ENCODE peak calls at places on chromosomes 7 and 10, in six cellular contexts. One of them, this sample, is unnamed.

GRCh38 chr7:21999896-22000295 is 54.2 kb upstream of the CDCA7L start:
- DNase-seq in MV-4-11: peak; percentile 89
- DNase-seq in HuH-7.5: no peak
- DNase-seq in CD8-positive, alpha-beta T cell: no peak
- DNase-seq in cardiac muscle cell: no peak
- DNase-seq in left cardiac atrium: no peak
- DNase-seq in this sample: peak; percentile 40

GRCh38 chr10:15167411-15168295 is 840 bp downstream of the NMT2 start:
- DNase-seq in HuH-7.5: peak; percentile 83
- DNase-seq in left cardiac atrium: peak; percentile 49
- DNase-seq in MV-4-11: no peak
- DNase-seq in cardiac muscle cell: peak; percentile 47
- DNase-seq in CD8-positive, alpha-beta T cell: peak; percentile 51
- DNase-seq in this sample: peak; percentile 74

GRCh38 chr10:72069751-72070501 is 18.4 kb downstream of the SPOCK2 start:
- DNase-seq in MV-4-11: no peak
- DNase-seq in left cardiac atrium: no peak
- DNase-seq in cardiac muscle cell: no peak
- DNase-seq in CD8-positive, alpha-beta T cell: no peak
- DNase-seq in HuH-7.5: no peak
- DNase-seq in this sample: peak; percentile 23

GRCh38 chr7:44953156-44953555 is 25.7 kb downstream of the MYO1G start:
- DNase-seq in MV-4-11: no peak
- DNase-seq in cardiac muscle cell: no peak
- DNase-seq in CD8-positive, alpha-beta T cell: no peak
- DNase-seq in HuH-7.5: no peak
- DNase-seq in left cardiac atrium: no peak
- DNase-seq in this sample: no peak

GRCh38 chr10:86265877-86266259 is 100.7 kb downstream of the GRID1 start:
- DNase-seq in MV-4-11: no peak
- DNase-seq in HuH-7.5: no peak
- DNase-seq in cardiac muscle cell: no peak
- DNase-seq in left cardiac atrium: no peak
- DNase-seq in CD8-positive, alpha-beta T cell: no peak
- DNase-seq in this sample: no peak

GRCh38 chr7:67659066-67659465 is 662.4 kb downstream of the TYW1 start:
- DNase-seq in left cardiac atrium: no peak
- DNase-seq in cardiac muscle cell: no peak
- DNase-seq in CD8-positive, alpha-beta T cell: no peak
- DNase-seq in HuH-7.5: no peak
- DNase-seq in MV-4-11: no peak
- DNase-seq in this sample: no peak

GRCh38 chr7:48244902-48245301 is 73.6 kb downstream of the ABCA13 start:
- DNase-seq in cardiac muscle cell: peak; percentile 90
- DNase-seq in CD8-positive, alpha-beta T cell: no peak
- DNase-seq in left cardiac atrium: no peak
- DNase-seq in HuH-7.5: no peak
- DNase-seq in MV-4-11: peak; percentile 90
- DNase-seq in this sample: peak; percentile 4

GRCh38 chr10:102403115-102403514 is 7.6 kb downstream of the NFKB2 start:
- DNase-seq in left cardiac atrium: no peak
- DNase-seq in CD8-positive, alpha-beta T cell: no peak
- DNase-seq in MV-4-11: no peak
- DNase-seq in HuH-7.5: no peak
- DNase-seq in cardiac muscle cell: no peak
- DNase-seq in this sample: no peak

GRCh38 chr10:22631646-22632278 is 82.6 kb downstream of the PIP4K2A start:
- DNase-seq in left cardiac atrium: no peak
- DNase-seq in cardiac muscle cell: peak; percentile 73
- DNase-seq in MV-4-11: no peak
- DNase-seq in HuH-7.5: no peak
- DNase-seq in CD8-positive, alpha-beta T cell: no peak
- DNase-seq in this sample: no peak

GRCh38 chr10:66747451-66747850 is 178.4 kb upstream of the LRRTM3 start:
- DNase-seq in HuH-7.5: no peak
- DNase-seq in left cardiac atrium: no peak
- DNase-seq in cardiac muscle cell: peak; percentile 77
- DNase-seq in CD8-positive, alpha-beta T cell: no peak
- DNase-seq in MV-4-11: no peak
- DNase-seq in this sample: peak; percentile 48

GRCh38 chr7:159070422-159071148 is 74.1 kb downstream of the VIPR2 start:
- DNase-seq in MV-4-11: peak; percentile 30
- DNase-seq in HuH-7.5: no peak
- DNase-seq in cardiac muscle cell: peak; percentile 27
- DNase-seq in left cardiac atrium: no peak
- DNase-seq in CD8-positive, alpha-beta T cell: no peak
- DNase-seq in this sample: no peak

GRCh38 chr10:58556516-58556915 is 43.8 kb downstream of the BICC1 start:
- DNase-seq in MV-4-11: no peak
- DNase-seq in CD8-positive, alpha-beta T cell: no peak
- DNase-seq in left cardiac atrium: no peak
- DNase-seq in HuH-7.5: no peak
- DNase-seq in cardiac muscle cell: no peak
- DNase-seq in this sample: no peak

GRCh38 chr10:7192831-7193348 is 217.9 kb downstream of the SFMBT2 start:
- DNase-seq in HuH-7.5: no peak
- DNase-seq in CD8-positive, alpha-beta T cell: peak; percentile 58
- DNase-seq in MV-4-11: peak; percentile 75
- DNase-seq in cardiac muscle cell: no peak
- DNase-seq in left cardiac atrium: no peak
- DNase-seq in this sample: no peak

GRCh38 chr10:61985715-61986114 is 84.2 kb downstream of the ARID5B start:
- DNase-seq in MV-4-11: no peak
- DNase-seq in CD8-positive, alpha-beta T cell: no peak
- DNase-seq in HuH-7.5: no peak
- DNase-seq in left cardiac atrium: no peak
- DNase-seq in cardiac muscle cell: no peak
- DNase-seq in this sample: no peak

GRCh38 chr7:47088329-47089067 is 493.4 kb downstream of the TNS3 start:
- DNase-seq in cardiac muscle cell: peak; percentile 79
- DNase-seq in left cardiac atrium: peak; percentile 67
- DNase-seq in CD8-positive, alpha-beta T cell: no peak
- DNase-seq in MV-4-11: no peak
- DNase-seq in HuH-7.5: peak; percentile 45
- DNase-seq in this sample: peak; percentile 85

GRCh38 chr10:74104480-74104879 is 46.1 kb downstream of the AP3M1 start:
- DNase-seq in MV-4-11: no peak
- DNase-seq in cardiac muscle cell: no peak
- DNase-seq in HuH-7.5: no peak
- DNase-seq in CD8-positive, alpha-beta T cell: no peak
- DNase-seq in left cardiac atrium: no peak
- DNase-seq in this sample: no peak

GRCh38 chr7:76333388-76334101 is 25.2 kb downstream of the YWHAG start:
- DNase-seq in CD8-positive, alpha-beta T cell: no peak
- DNase-seq in cardiac muscle cell: peak; percentile 44
- DNase-seq in HuH-7.5: no peak
- DNase-seq in left cardiac atrium: peak; percentile 77
- DNase-seq in MV-4-11: no peak
- DNase-seq in this sample: no peak

GRCh38 chr7:27143022-27143949 is at the start of gene HOXA5:
- DNase-seq in CD8-positive, alpha-beta T cell: no peak
- DNase-seq in HuH-7.5: peak; percentile 99
- DNase-seq in left cardiac atrium: no peak
- DNase-seq in cardiac muscle cell: peak; percentile 40
- DNase-seq in MV-4-11: peak; percentile 75
- DNase-seq in this sample: no peak

GRCh38 chr7:157556339-157556944 is 219.6 kb downstream of the DNAJB6 start:
- DNase-seq in cardiac muscle cell: no peak
- DNase-seq in MV-4-11: no peak
- DNase-seq in HuH-7.5: no peak
- DNase-seq in left cardiac atrium: no peak
- DNase-seq in CD8-positive, alpha-beta T cell: no peak
- DNase-seq in this sample: no peak

GRCh38 chr10:117137031-117137910 is 799 bp downstream of the VAX1 start:
- DNase-seq in HuH-7.5: no peak
- DNase-seq in cardiac muscle cell: peak; percentile 55
- DNase-seq in left cardiac atrium: peak; percentile 26
- DNase-seq in CD8-positive, alpha-beta T cell: no peak
- DNase-seq in MV-4-11: no peak
- DNase-seq in this sample: peak; percentile 51